ENCODE peak calls at places on chromosomes 7 and 10, in eight cellular contexts. R, Z, G, Q, M, X, S and J are unnamed samples.

GRCh38 chr10:77037735-77038411 is 599.7 kb downstream of the KCNMA1 start:
- DNase-seq in R (no peak), Z (no peak), G (no peak), Q (no peak), M (no peak), X (peak; percentile 35), S (no peak), J (no peak)

GRCh38 chr10:102399217-102400021 is 3.9 kb downstream of the NFKB2 start:
- DNase-seq in R (peak; percentile 85), Z (peak; percentile 75), G (peak; percentile 94), Q (peak; percentile 79), M (peak; percentile 96), X (peak; percentile 94), S (peak; percentile 81), J (no peak)

GRCh38 chr10:22219308-22219707 is 1.5 kb upstream of the EBLN1 start:
- DNase-seq in R (peak; percentile 4), Z (no peak), G (no peak), Q (no peak), M (no peak), X (no peak), S (no peak), J (no peak)

GRCh38 chr10:44399478-44400451 is 14.9 kb upstream of the CXCL12 start:
- DNase-seq in R (peak; percentile 66), Z (no peak), G (no peak), Q (no peak), M (no peak), X (no peak), S (no peak), J (no peak)

GRCh38 chr7:12732428-12732827 is 45.0 kb downstream of the ARL4A start:
- DNase-seq in R (no peak), Z (no peak), G (no peak), Q (no peak), M (no peak), X (no peak), S (no peak), J (no peak)

GRCh38 chr10:17984056-17984455 is 32.3 kb downstream of the SLC39A12 start:
- DNase-seq in R (peak; percentile 47), Z (no peak), G (no peak), Q (peak; percentile 92), M (no peak), X (no peak), S (no peak), J (peak; percentile 27)

GRCh38 chr10:32004161-32004591 is 52.0 kb downstream of the KIF5B start:
- DNase-seq in R (peak; percentile 12), Z (no peak), G (no peak), Q (no peak), M (no peak), X (no peak), S (no peak), J (no peak)

GRCh38 chr7:73838642-73839041 is 3.7 kb downstream of the METTL27 start:
- DNase-seq in R (no peak), Z (no peak), G (no peak), Q (peak; percentile 60), M (no peak), X (no peak), S (no peak), J (no peak)

GRCh38 chr10:3935141-3935540 is 150.1 kb upstream of the KLF6 start:
- DNase-seq in R (peak; percentile 86), Z (no peak), G (no peak), Q (no peak), M (peak; percentile 76), X (no peak), S (peak; percentile 35), J (peak; percentile 27)

GRCh38 chr7:129264534-129264933 is 39.7 kb downstream of the AHCYL2 start:
- DNase-seq in R (no peak), Z (no peak), G (no peak), Q (no peak), M (no peak), X (no peak), S (no peak), J (no peak)

GRCh38 chr7:116258734-116259133 is 48.4 kb downstream of the TES start:
- DNase-seq in R (peak; percentile 77), Z (no peak), G (no peak), Q (peak; percentile 40), M (no peak), X (peak; percentile 52), S (no peak), J (no peak)

GRCh38 chr10:47452495-47453434 is 31.1 kb downstream of the ANXA8 start:
- DNase-seq in R (no peak), Z (no peak), G (no peak), Q (no peak), M (no peak), X (no peak), S (no peak), J (no peak)

GRCh38 chr7:100102950-100103840 is 1.8 kb downstream of the AP4M1 start:
- DNase-seq in R (peak; percentile 93), Z (no peak), G (no peak), Q (peak; percentile 78), M (no peak), X (no peak), S (no peak), J (peak; percentile 26)

GRCh38 chr10:52997007-52997406 is 224.4 kb upstream of the MBL2 start:
- DNase-seq in R (no peak), Z (no peak), G (no peak), Q (no peak), M (no peak), X (no peak), S (no peak), J (no peak)

GRCh38 chr7:126803990-126804389 is 448.8 kb downstream of the GRM8 start:
- DNase-seq in R (no peak), Z (no peak), G (no peak), Q (no peak), M (no peak), X (no peak), S (no peak), J (no peak)

GRCh38 chr7:10908600-10908999 is 65.1 kb upstream of the PHF14 start:
- DNase-seq in R (no peak), Z (no peak), G (no peak), Q (no peak), M (no peak), X (no peak), S (no peak), J (no peak)

GRCh38 chr7:1314021-1314907 is 81.6 kb downstream of the UNCX start:
- DNase-seq in R (no peak), Z (no peak), G (no peak), Q (no peak), M (no peak), X (no peak), S (no peak), J (no peak)

GRCh38 chr7:1741246-1741645 is 71.2 kb downstream of the ELFN1 start:
- DNase-seq in R (no peak), Z (no peak), G (no peak), Q (no peak), M (no peak), X (no peak), S (no peak), J (no peak)

GRCh38 chr10:76017026-76017732 is 585.8 kb downstream of the LRMDA start:
- DNase-seq in R (peak; percentile 6), Z (no peak), G (no peak), Q (no peak), M (no peak), X (peak; percentile 31), S (no peak), J (no peak)

GRCh38 chr10:4775808-4776207 is 50.2 kb upstream of the AKR1E2 start:
- DNase-seq in R (peak; percentile 93), Z (no peak), G (no peak), Q (no peak), M (no peak), X (no peak), S (no peak), J (peak; percentile 79)

GRCh38 chr7:16271990-16272665 is 149.2 kb downstream of the CRPPA start:
- DNase-seq in R (no peak), Z (no peak), G (no peak), Q (peak; percentile 71), M (no peak), X (no peak), S (no peak), J (no peak)

GRCh38 chr10:99369551-99369950 is 40.4 kb downstream of the CNNM1 start:
- DNase-seq in R (peak; percentile 90), Z (no peak), G (no peak), Q (no peak), M (no peak), X (no peak), S (no peak), J (no peak)

GRCh38 chr10:21173964-21174669 is 277.0 kb upstream of the NEBL start:
- DNase-seq in R (no peak), Z (no peak), G (no peak), Q (peak; percentile 82), M (peak; percentile 72), X (peak; percentile 69), S (no peak), J (no peak)

GRCh38 chr7:126696236-126696635 is 556.5 kb downstream of the GRM8 start:
- DNase-seq in R (no peak), Z (no peak), G (no peak), Q (no peak), M (no peak), X (no peak), S (no peak), J (no peak)

GRCh38 chr10:137031-137430 is 1.8 kb downstream of the ZMYND11 start:
- DNase-seq in R (peak; percentile 21), Z (peak; percentile 26), G (no peak), Q (no peak), M (peak; percentile 58), X (peak; percentile 53), S (no peak), J (no peak)

GRCh38 chr10:28269842-28270456 is 32.9 kb downstream of the MPP7 start:
- DNase-seq in R (no peak), Z (no peak), G (no peak), Q (no peak), M (no peak), X (no peak), S (no peak), J (no peak)

GRCh38 chr7:92717982-92718716 is 118.2 kb downstream of the CDK6 start:
- DNase-seq in R (peak; percentile 74), Z (peak; percentile 5), G (peak; percentile 57), Q (peak; percentile 27), M (peak; percentile 74), X (no peak), S (peak; percentile 51), J (no peak)

GRCh38 chr7:47198159-47198558 is 383.8 kb downstream of the TNS3 start:
- DNase-seq in R (no peak), Z (no peak), G (no peak), Q (no peak), M (no peak), X (no peak), S (no peak), J (no peak)

GRCh38 chr7:130492519-130493274 is 812 bp downstream of the MEST start:
- DNase-seq in R (peak; percentile 6), Z (no peak), G (no peak), Q (no peak), M (no peak), X (peak; percentile 24), S (no peak), J (no peak)

GRCh38 chr10:22022257-22023051 is 18.9 kb upstream of the DNAJC1 start:
- DNase-seq in R (peak; percentile 2), Z (peak; percentile 13), G (peak; percentile 65), Q (no peak), M (peak; percentile 62), X (no peak), S (peak; percentile 7), J (no peak)